ENCODE peak calls at places on chromosomes 12 and 14, in eight cellular contexts. N is psoas muscle, M is cardiac fibroblast, I is nephron progenitor cell, Z is mesothelial cell of epicardium, U is coronary artery, L is progenitor cell of endocrine pancreas, Q is WTC11. E is an unnamed sample.

GRCh38 chr12:52748578-52748977 is 28.6 kb downstream of the KRT76 start:
- DNase-seq in U (no peak), I (no peak), Q (no peak), L (no peak), Z (no peak), N (no peak), M (no peak), E (no peak)

GRCh38 chr12:4273651-4274395 is at the start of gene CCND2:
- DNase-seq in M (peak), Z (peak), Q (peak), I (peak), L (peak), U (peak), N (peak), E (peak)

GRCh38 chr12:109482894-109483293 is 5.5 kb downstream of the UBE3B start:
- DNase-seq in U (no peak), M (no peak), N (no peak), Q (no peak), Z (no peak), L (no peak), I (no peak), E (no peak)

GRCh38 chr12:111269688-111270087 is 99.2 kb downstream of the PHETA1 start:
- DNase-seq in I (no peak), N (no peak), Z (no peak), L (no peak), U (no peak), Q (no peak), M (no peak), E (no peak)

GRCh38 chr14:104638190-104638589 is 33.6 kb upstream of the TMEM179 start:
- DNase-seq in I (no peak), Q (no peak), U (no peak), Z (no peak), N (no peak), M (no peak), L (no peak), E (no peak)

GRCh38 chr14:56044196-56044595 is 74.0 kb upstream of the PELI2 start:
- DNase-seq in M (no peak), U (no peak), Q (no peak), I (no peak), N (no peak), L (no peak), Z (no peak), E (no peak)

GRCh38 chr12:3972576-3972975 is 99.4 kb upstream of the PARP11 start:
- DNase-seq in L (no peak), Z (no peak), N (no peak), I (no peak), Q (no peak), U (peak), M (no peak), E (no peak)

GRCh38 chr12:57341275-57341990 is 89.4 kb downstream of the R3HDM2 start:
- DNase-seq in Z (no peak), N (no peak), M (no peak), L (no peak), Q (no peak), I (no peak), U (no peak), E (no peak)

GRCh38 chr12:78917513-78917912 is 52.9 kb downstream of the SYT1 start:
- DNase-seq in U (no peak), Z (no peak), Q (no peak), I (no peak), L (no peak), M (no peak), N (no peak), E (no peak)

GRCh38 chr12:80187660-80188090 is 88.3 kb downstream of the OTOGL start:
- DNase-seq in M (peak), Z (no peak), I (no peak), N (no peak), L (no peak), Q (no peak), U (no peak), E (no peak)

GRCh38 chr12:14057895-14058294 is 76.5 kb upstream of the GRIN2B start:
- DNase-seq in U (no peak), M (no peak), N (no peak), Q (no peak), L (no peak), I (no peak), Z (no peak), E (no peak)

GRCh38 chr14:65237023-65237814 is 134.9 kb upstream of the MAX start:
- DNase-seq in M (peak), N (no peak), Z (no peak), U (no peak), Q (no peak), L (no peak), I (no peak), E (no peak)

GRCh38 chr14:98270201-98270600 is 1001.8 kb downstream of the BCL11B start:
- DNase-seq in L (no peak), U (no peak), N (no peak), I (no peak), Z (no peak), M (no peak), Q (no peak), E (no peak)

GRCh38 chr14:71474291-71474690 is 457.9 kb upstream of the RGS6 start:
- DNase-seq in I (no peak), Q (no peak), L (no peak), Z (no peak), U (no peak), M (no peak), N (no peak), E (no peak)

GRCh38 chr12:56477521-56478225 is 9.3 kb downstream of the SPRYD4 start:
- DNase-seq in Z (no peak), N (no peak), Q (no peak), L (no peak), I (no peak), M (no peak), U (no peak), E (no peak)

GRCh38 chr12:52147367-52147972 is 44.3 kb downstream of the KRT80 start:
- DNase-seq in L (no peak), U (peak), I (no peak), M (peak), N (peak), Z (no peak), Q (no peak), E (no peak)

GRCh38 chr12:29578731-29579130 is 81.2 kb upstream of the OVCH1 start:
- DNase-seq in Q (no peak), I (no peak), M (no peak), U (no peak), Z (no peak), N (no peak), L (no peak), E (no peak)

GRCh38 chr14:21405097-21405496 is 21.3 kb upstream of the SUPT16H start:
- DNase-seq in Z (no peak), Q (no peak), L (no peak), N (no peak), I (no peak), M (peak), U (no peak), E (no peak)

GRCh38 chr12:87467893-87468292 is 561.3 kb downstream of the C12orf50 start:
- DNase-seq in M (no peak), L (no peak), Z (no peak), N (no peak), Q (no peak), I (no peak), U (no peak), E (no peak)

GRCh38 chr14:83163016-83163415 is 1629.4 kb upstream of the SEL1L start:
- DNase-seq in L (no peak), I (no peak), Z (no peak), N (no peak), Q (no peak), M (no peak), U (no peak), E (no peak)

GRCh38 chr14:102140027-102140749 is 491 bp downstream of the WDR20 start:
- DNase-seq in I (peak), Z (no peak), U (peak), L (peak), Q (peak), N (peak), M (peak), E (no peak)

GRCh38 chr14:100573757-100574641 is 13.2 kb downstream of the BEGAIN start:
- DNase-seq in U (no peak), L (no peak), Z (no peak), N (peak), Q (no peak), M (no peak), I (no peak), E (no peak)

GRCh38 chr14:77337880-77338279 is 17.0 kb downstream of the GSTZ1 start:
- DNase-seq in Z (no peak), U (no peak), M (no peak), L (no peak), Q (no peak), N (no peak), I (no peak), E (no peak)

GRCh38 chr14:102795060-102795925 is 18.0 kb downstream of the TRAF3 start:
- DNase-seq in U (no peak), M (peak), Z (no peak), I (no peak), Q (no peak), L (no peak), N (no peak), E (no peak)

GRCh38 chr12:13702401-13702800 is 279.0 kb downstream of the GRIN2B start:
- DNase-seq in Z (no peak), M (no peak), Q (no peak), L (no peak), N (no peak), U (no peak), I (no peak), E (no peak)

GRCh38 chr12:117854339-117855012 is 114.3 kb downstream of the KSR2 start:
- DNase-seq in Q (peak), M (peak), Z (no peak), I (peak), L (peak), N (no peak), U (no peak), E (no peak)

GRCh38 chr12:14710632-14711324 is 14.4 kb upstream of the GUCY2C start:
- DNase-seq in I (no peak), L (no peak), M (no peak), Q (no peak), U (no peak), N (no peak), Z (no peak), E (no peak)

GRCh38 chr12:119229837-119230236 is 51.1 kb downstream of the HSPB8 start:
- DNase-seq in Q (peak), M (peak), Z (peak), U (no peak), L (peak), I (peak), N (peak), E (no peak)

GRCh38 chr14:105313381-105314286 is 914 bp upstream of the PACS2 start:
- DNase-seq in Q (peak), L (peak), M (no peak), U (no peak), I (peak), Z (no peak), N (peak), E (peak)

GRCh38 chr12:102023343-102023930 is 38.4 kb downstream of the WASHC3 start:
- DNase-seq in M (peak), N (no peak), U (no peak), I (no peak), Q (no peak), L (no peak), Z (no peak), E (no peak)

GRCh38 chr12:102022286-102022685 is 39.5 kb downstream of the WASHC3 start:
- DNase-seq in Z (no peak), U (no peak), L (no peak), I (no peak), Q (no peak), M (no peak), N (no peak), E (no peak)

GRCh38 chr12:102024765-102025164 is 37.0 kb downstream of the WASHC3 start:
- DNase-seq in Q (no peak), N (no peak), I (no peak), Z (no peak), L (no peak), M (peak), U (no peak), E (no peak)

GRCh38 chr12:102029148-102029547 is 32.6 kb downstream of the WASHC3 start:
- DNase-seq in U (no peak), L (no peak), Q (no peak), M (peak), Z (no peak), N (no peak), I (no peak), E (no peak)

DNA sequence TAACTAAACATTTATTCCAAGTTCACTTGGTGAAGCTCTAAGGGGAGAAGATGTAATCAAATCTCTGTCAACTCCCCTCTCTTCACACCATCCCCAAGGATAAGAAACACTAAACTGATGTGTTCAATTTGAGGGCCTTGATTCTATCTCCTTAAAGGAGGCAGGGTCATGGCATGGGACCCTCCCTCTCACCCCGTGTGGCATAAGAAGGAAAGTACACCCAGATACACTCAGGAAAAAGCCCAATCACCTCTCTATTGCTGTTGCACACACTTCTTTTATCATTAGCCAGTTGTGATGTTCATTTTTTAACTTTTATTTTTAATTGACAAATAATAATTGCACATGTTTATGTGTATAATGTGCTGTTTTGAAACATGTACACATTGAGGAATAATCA is 35.1 kb downstream of the WASHC3 start:
- DNase-seq in Z (no peak), I (no peak), U (no peak), L (no peak), N (no peak), M (no peak), Q (no peak), E (no peak)
- TF ChIP-seq CTCF in Z (no peak), I (no peak), U (no peak), L (peak), N (no peak), M (no peak), Q (no peak), E (peak)

GRCh38 chr12:24109381-24110039 is 160.0 kb upstream of the SOX5 start:
- DNase-seq in Z (no peak), Q (no peak), U (no peak), I (no peak), N (no peak), M (peak), L (no peak), E (no peak)
- TF ChIP-seq CTCF in Z (peak), Q (peak), U (peak), I (peak), N (no peak), M (peak), L (peak), E (peak)

GRCh38 chr12:95365912-95366311 is 108.0 kb upstream of the METAP2 start:
- DNase-seq in L (no peak), I (no peak), N (no peak), Z (no peak), Q (no peak), M (no peak), U (no peak), E (no peak)

GRCh38 chr12:95368931-95369330 is 105.0 kb upstream of the METAP2 start:
- DNase-seq in Z (no peak), I (no peak), L (no peak), N (no peak), U (no peak), M (no peak), Q (no peak), E (no peak)

DNA sequence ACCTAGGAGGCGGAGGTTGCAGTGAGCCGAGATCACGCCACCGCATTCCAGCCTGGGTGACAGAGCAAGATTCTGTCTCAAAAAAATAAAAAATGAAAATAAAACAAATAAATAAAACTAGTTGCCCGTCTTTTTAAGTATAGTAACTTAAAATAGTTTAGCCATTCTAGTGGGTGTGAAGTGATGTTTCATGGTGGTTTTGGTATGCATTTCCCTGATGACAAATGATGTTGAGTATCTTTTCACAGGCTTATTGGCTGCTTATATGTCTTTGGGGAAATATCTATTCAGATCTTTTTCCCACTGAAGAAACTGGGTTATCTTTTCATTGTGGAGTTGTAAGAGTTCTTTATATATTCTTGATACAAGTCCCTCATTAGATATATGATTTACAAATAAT is 102.4 kb upstream of the METAP2 start:
- DNase-seq in I (no peak), L (no peak), U (no peak), Q (no peak), M (no peak), N (no peak), Z (no peak), E (no peak)
- TF ChIP-seq CTCF in I (no peak), L (no peak), U (no peak), Q (no peak), M (no peak), N (no peak), Z (no peak), E (no peak)

DNA sequence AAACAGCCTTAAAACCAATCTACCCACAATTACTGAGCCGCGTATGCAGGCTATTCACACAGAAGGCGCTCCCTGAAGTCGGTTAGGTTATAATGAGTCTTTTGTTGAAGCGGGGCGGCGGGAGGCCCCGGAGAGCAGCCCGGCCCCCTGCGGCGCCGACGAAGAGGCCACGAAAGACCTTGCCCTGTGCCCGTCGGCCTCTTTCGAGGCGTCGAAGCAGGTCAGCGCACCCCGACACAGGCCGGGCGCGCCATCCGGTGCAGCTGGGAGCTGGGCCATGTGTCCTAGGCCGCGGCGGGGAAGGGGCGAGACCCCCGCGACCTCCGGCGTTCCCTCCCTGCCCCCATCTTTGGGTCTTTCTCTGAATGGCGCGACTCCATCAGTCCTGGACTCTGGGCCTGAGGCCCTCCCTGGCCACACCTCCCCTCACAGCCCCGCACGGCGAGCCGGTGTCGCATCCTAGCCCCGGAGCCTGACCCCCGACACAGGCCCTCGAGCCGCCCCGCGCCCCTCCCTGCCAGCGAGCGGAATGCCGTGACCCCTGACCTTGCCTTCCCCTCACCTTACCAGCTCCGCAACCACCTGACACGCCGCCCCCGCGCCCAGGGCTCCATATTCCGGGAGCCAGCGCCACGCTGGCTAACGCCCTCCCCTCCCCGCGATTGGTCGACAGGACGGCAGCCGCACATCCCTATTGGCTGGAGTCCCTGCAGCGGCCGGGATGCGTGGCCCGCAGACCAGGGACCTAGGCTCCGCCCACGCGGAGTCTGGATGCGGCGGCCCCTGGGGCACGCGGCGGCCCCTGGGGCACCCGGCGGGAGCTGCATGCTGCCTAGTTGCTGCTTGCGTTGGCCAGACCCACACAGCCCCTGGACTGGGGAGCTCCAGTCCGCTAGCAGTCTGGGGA is at the start of gene SLC11A2:
- DNase-seq in Z (peak), I (peak), L (peak), Q (peak), N (peak), M (peak), U (peak), E (peak)
- TF ChIP-seq CTCF in Z (no peak), I (no peak), L (no peak), Q (no peak), N (peak), M (no peak), U (no peak), E (no peak)

GRCh38 chr14:37275963-37276362 is 78.2 kb downstream of the MIPOL1 start:
- DNase-seq in M (no peak), L (no peak), Z (no peak), N (no peak), Q (no peak), I (no peak), U (no peak), E (no peak)
- TF ChIP-seq CTCF in M (no peak), L (no peak), Z (no peak), N (no peak), Q (no peak), I (no peak), U (no peak), E (no peak)

GRCh38 chr14:52015411-52016030 is 26.2 kb downstream of the RTRAF start:
- DNase-seq in L (no peak), U (no peak), I (peak), Q (peak), M (no peak), Z (no peak), N (no peak), E (no peak)
- TF ChIP-seq CTCF in L (peak), U (peak), I (no peak), Q (no peak), M (peak), Z (no peak), N (no peak), E (peak)